ENCODE peak calls at places on chromosomes 4 and X, in seven cellular contexts. H is renal cortical epithelial cell; Y is mucosa of gallbladder; W is hypothalamus; R is activated CD4-positive, alpha-beta T cell treated with anti-CD3 and anti-CD28 coated beads, Interleukin-2, amount 50 U/mL, for 48 hours; Z is GM20000; G is Caki2. O is an unnamed sample.

GRCh38 chr4:130568746-130569145 is 1472.8 kb downstream of the C4orf33 start:
- DNase-seq in H (no peak), Y (no peak), W (no peak), R (no peak), Z (no peak), G (no peak), O (no peak)

GRCh38 chr4:188160406-188160805 is 21.2 kb downstream of the TRIML1 start:
- DNase-seq in H (no peak), Y (no peak), W (no peak), R (no peak), Z (no peak), G (no peak), O (no peak)

GRCh38 chr4:105838082-105838481 is 57.2 kb upstream of the NPNT start:
- DNase-seq in H (no peak), Y (no peak), W (no peak), R (no peak), Z (no peak), G (no peak), O (peak; percentile 2)

GRCh38 chrX:136094962-136095361 is 52.4 kb upstream of the FHL1 start:
- DNase-seq in H (no peak), Y (no peak), W (no peak), R (no peak), Z (no peak), G (no peak), O (no peak)

GRCh38 chr4:127505203-127505602 is 127.6 kb upstream of the INTU start:
- DNase-seq in H (peak; percentile 74), Y (no peak), W (no peak), R (no peak), Z (no peak), G (no peak), O (no peak)

GRCh38 chrX:155966876-155967275 is 30.6 kb upstream of the IL9R start:
- DNase-seq in H (no peak), Y (no peak), W (no peak), R (peak; percentile 14), Z (peak; percentile 40), G (no peak), O (peak; percentile 81)

GRCh38 chrX:130103605-130104004 is 6.7 kb downstream of the ELF4 start:
- DNase-seq in H (no peak), Y (no peak), W (no peak), R (no peak), Z (no peak), G (no peak), O (no peak)

GRCh38 chr4:174256277-174256713 is 27.2 kb downstream of the FBXO8 start:
- DNase-seq in H (no peak), Y (no peak), W (no peak), R (no peak), Z (no peak), G (no peak), O (no peak)

GRCh38 chrX:130788786-130789581 is 114.0 kb downstream of the ENOX2 start:
- DNase-seq in H (no peak), Y (no peak), W (no peak), R (no peak), Z (no peak), G (no peak), O (no peak)

GRCh38 chr4:112378858-112379257 is 81.7 kb downstream of the ALPK1 start:
- DNase-seq in H (no peak), Y (no peak), W (no peak), R (no peak), Z (no peak), G (no peak), O (no peak)

GRCh38 chr4:7500404-7500803 is 65.7 kb upstream of the PSAPL1 start:
- DNase-seq in H (no peak), Y (no peak), W (no peak), R (no peak), Z (no peak), G (no peak), O (no peak)

GRCh38 chr4:3786196-3786869 is 20.1 kb downstream of the ADRA2C start:
- DNase-seq in H (no peak), Y (peak; percentile 82), W (peak; percentile 22), R (no peak), Z (no peak), G (peak; percentile 71), O (no peak)

GRCh38 chr4:160026720-160027119 is 923.8 kb downstream of the RAPGEF2 start:
- DNase-seq in H (peak; percentile 89), Y (no peak), W (no peak), R (no peak), Z (no peak), G (peak; percentile 69), O (no peak)

GRCh38 chrX:42524374-42524773 is 253.6 kb downstream of the PPP1R2C start:
- DNase-seq in H (peak; percentile 93), Y (no peak), W (no peak), R (no peak), Z (no peak), G (peak; percentile 85), O (no peak)

GRCh38 chr4:158873795-158874359 is 105.1 kb downstream of the FNIP2 start:
- DNase-seq in H (peak; percentile 31), Y (no peak), W (no peak), R (no peak), Z (no peak), G (peak; percentile 22), O (no peak)

GRCh38 chrX:40827331-40827730 is 92.0 kb upstream of the MED14 start:
- DNase-seq in H (no peak), Y (no peak), W (no peak), R (no peak), Z (no peak), G (no peak), O (no peak)

GRCh38 chr4:27791640-27792039 is 931.0 kb downstream of the STIM2 start:
- DNase-seq in H (no peak), Y (no peak), W (no peak), R (no peak), Z (no peak), G (no peak), O (no peak)

GRCh38 chr4:44928062-44928380 is 201.7 kb upstream of the GNPDA2 start:
- DNase-seq in H (no peak), Y (no peak), W (no peak), R (no peak), Z (no peak), G (no peak), O (no peak)

GRCh38 chr4:48813984-48814383 is 16.9 kb upstream of the OCIAD1 start:
- DNase-seq in H (no peak), Y (no peak), W (no peak), R (no peak), Z (peak; percentile 51), G (no peak), O (peak; percentile 85)

GRCh38 chr4:73777612-73778011 is 37.2 kb downstream of the CXCL8 start:
- DNase-seq in H (peak; percentile 28), Y (no peak), W (no peak), R (no peak), Z (no peak), G (peak; percentile 21), O (no peak)

GRCh38 chrX:40908026-40908425 is 172.7 kb upstream of the MED14 start:
- DNase-seq in H (peak; percentile 55), Y (no peak), W (no peak), R (no peak), Z (no peak), G (no peak), O (no peak)

GRCh38 chr4:75555294-75556164 is at the start of gene ODAPH:
- DNase-seq in H (peak; percentile 94), Y (no peak), W (no peak), R (peak; percentile 29), Z (peak; percentile 53), G (peak; percentile 75), O (peak; percentile 75)

O was measured in Karpas-422.